ENCODE peak calls at places on chromosome 7, in four cellular contexts. V is ELR, K is ELF-1, O is RWPE1. G is an unnamed sample.

GRCh38 chr7:1681581-1681980 is 11.5 kb downstream of the ELFN1 start:
- DNase-seq in V (no peak), K (no peak), O (no peak), G (no peak)

GRCh38 chr7:2638224-2638991 is 6.6 kb downstream of the TTYH3 start:
- DNase-seq in O (no peak), K (no peak), V (peak), G (peak)

GRCh38 chr7:44149571-44150465 is 8.7 kb upstream of the MYL7 start:
- DNase-seq in O (no peak), V (no peak), K (no peak), G (peak)

GRCh38 chr7:155818154-155818819 is 6.0 kb upstream of the SHH start:
- DNase-seq in V (no peak), O (no peak), K (no peak), G (no peak)

GRCh38 chr7:158957921-158958471 is 101.6 kb downstream of the DYNC2I1 start:
- DNase-seq in K (peak), O (peak), V (no peak), G (no peak)

GRCh38 chr7:2934984-2935740 is 91.1 kb upstream of the GNA12 start:
- DNase-seq in K (no peak), V (no peak), O (no peak), G (peak)

GRCh38 chr7:78412216-78412858 is 613.8 kb downstream of the PHTF2 start:
- DNase-seq in K (peak), O (no peak), V (no peak), G (no peak)

GRCh38 chr7:4057289-4057616 is 624.8 kb upstream of the FOXK1 start:
- DNase-seq in K (no peak), V (no peak), O (no peak), G (no peak)

GRCh38 chr7:26515462-26515861 is 223.8 kb downstream of the SNX10 start:
- DNase-seq in V (no peak), O (no peak), K (no peak), G (no peak)

GRCh38 chr7:129612112-129613015 is 844 bp downstream of the NRF1 start:
- DNase-seq in O (peak), K (peak), V (peak), G (peak)

GRCh38 chr7:117062300-117062699 is 109.0 kb downstream of the ST7 start:
- DNase-seq in K (no peak), O (no peak), V (peak), G (no peak)

GRCh38 chr7:155741805-155742204 is 70.5 kb downstream of the SHH start:
- DNase-seq in O (no peak), K (no peak), V (no peak), G (no peak)

GRCh38 chr7:106425017-106425719 is 140.4 kb upstream of the NAMPT start:
- DNase-seq in O (peak), V (peak), K (no peak), G (peak)

GRCh38 chr7:134995239-134996096 is 9.2 kb downstream of the AGBL3 start:
- DNase-seq in K (no peak), V (no peak), O (no peak), G (no peak)

GRCh38 chr7:41148521-41148951 is 554.4 kb downstream of the INHBA start:
- DNase-seq in K (no peak), O (peak), V (peak), G (no peak)

GRCh38 chr7:82105463-82105862 is 335.6 kb upstream of the HGF start:
- DNase-seq in O (peak), K (no peak), V (peak), G (no peak)

GRCh38 chr7:5481241-5482019 is 57.8 kb upstream of the TNRC18 start:
- DNase-seq in K (no peak), V (no peak), O (no peak), G (no peak)

GRCh38 chr7:81439591-81439990 is 330.3 kb downstream of the HGF start:
- DNase-seq in K (no peak), V (no peak), O (no peak), G (no peak)

G was measured in aorta.